ENCODE peak calls at places on chromosome 16, in four cellular contexts. One of them, this sample, is unnamed.

GRCh38 chr16:88461291-88462269 is 8.5 kb downstream of the ZFPM1 start:
- DNase-seq in NCI-H1930: no peak
- DNase-seq in AG10803: no peak
- DNase-seq in renal cortical epithelial cell: no peak
- DNase-seq in this sample: peak; percentile 56

GRCh38 chr16:4506450-4506849 is 30.3 kb downstream of the HMOX2 start:
- DNase-seq in NCI-H1930: peak; percentile 33
- DNase-seq in AG10803: peak; percentile 85
- DNase-seq in renal cortical epithelial cell: peak; percentile 77
- DNase-seq in this sample: peak; percentile 61

GRCh38 chr16:84730406-84731106 is 30.8 kb downstream of the USP10 start:
- DNase-seq in NCI-H1930: no peak
- DNase-seq in AG10803: peak; percentile 91
- DNase-seq in renal cortical epithelial cell: peak; percentile 94
- DNase-seq in this sample: no peak

GRCh38 chr16:86823895-86824671 is 245.7 kb downstream of the FOXL1 start:
- DNase-seq in NCI-H1930: no peak
- DNase-seq in AG10803: peak; percentile 7
- DNase-seq in renal cortical epithelial cell: peak; percentile 48
- DNase-seq in this sample: no peak

GRCh38 chr16:11715246-11715947 is 27.3 kb downstream of the TXNDC11 start:
- DNase-seq in NCI-H1930: no peak
- DNase-seq in AG10803: no peak
- DNase-seq in renal cortical epithelial cell: no peak
- DNase-seq in this sample: no peak

GRCh38 chr16:31528726-31529397 is 1.2 kb downstream of the AHSP start:
- DNase-seq in NCI-H1930: no peak
- DNase-seq in AG10803: peak; percentile 68
- DNase-seq in renal cortical epithelial cell: peak; percentile 1
- DNase-seq in this sample: no peak

GRCh38 chr16:17301593-17302135 is 169.1 kb downstream of the XYLT1 start:
- DNase-seq in NCI-H1930: no peak
- DNase-seq in AG10803: no peak
- DNase-seq in renal cortical epithelial cell: no peak
- DNase-seq in this sample: no peak

GRCh38 chr16:16185095-16185494 is 38.2 kb downstream of the ABCC6 start:
- DNase-seq in NCI-H1930: no peak
- DNase-seq in AG10803: no peak
- DNase-seq in renal cortical epithelial cell: no peak
- DNase-seq in this sample: no peak

GRCh38 chr16:89893642-89894548 is 20.5 kb downstream of the TCF25 start:
- DNase-seq in NCI-H1930: no peak
- DNase-seq in AG10803: no peak
- DNase-seq in renal cortical epithelial cell: no peak
- DNase-seq in this sample: no peak

GRCh38 chr16:81633680-81634379 is 145.3 kb upstream of the PLCG2 start:
- DNase-seq in NCI-H1930: no peak
- DNase-seq in AG10803: no peak
- DNase-seq in renal cortical epithelial cell: no peak
- DNase-seq in this sample: no peak

GRCh38 chr16:75251280-75252048 is at the start of gene BCAR1:
- DNase-seq in NCI-H1930: peak; percentile 65
- DNase-seq in AG10803: peak; percentile 92
- DNase-seq in renal cortical epithelial cell: peak; percentile 61
- DNase-seq in this sample: no peak

GRCh38 chr16:12067714-12068401 is 91.3 kb downstream of the SNX29 start:
- DNase-seq in NCI-H1930: peak; percentile 32
- DNase-seq in AG10803: peak; percentile 81
- DNase-seq in renal cortical epithelial cell: peak; percentile 78
- DNase-seq in this sample: peak; percentile 40

GRCh38 chr16:52861614-52862022 is 191.1 kb downstream of the CHD9NB start:
- DNase-seq in NCI-H1930: no peak
- DNase-seq in AG10803: no peak
- DNase-seq in renal cortical epithelial cell: peak; percentile 60
- DNase-seq in this sample: peak; percentile 15

GRCh38 chr16:15572329-15573001 is 70.5 kb downstream of the MARF1 start:
- DNase-seq in NCI-H1930: no peak
- DNase-seq in AG10803: peak; percentile 93
- DNase-seq in renal cortical epithelial cell: peak; percentile 41
- DNase-seq in this sample: no peak

GRCh38 chr16:66444049-66444481 is 17.0 kb downstream of the BEAN1 start:
- DNase-seq in NCI-H1930: no peak
- DNase-seq in AG10803: no peak
- DNase-seq in renal cortical epithelial cell: no peak
- DNase-seq in this sample: no peak

GRCh38 chr16:10922328-10923145 is 19.7 kb downstream of the DEXI start:
- DNase-seq in NCI-H1930: no peak
- DNase-seq in AG10803: peak; percentile 64
- DNase-seq in renal cortical epithelial cell: peak; percentile 78
- DNase-seq in this sample: no peak

GRCh38 chr16:14672403-14672971 is 21.6 kb downstream of the PLA2G10 start:
- DNase-seq in NCI-H1930: no peak
- DNase-seq in AG10803: no peak
- DNase-seq in renal cortical epithelial cell: peak; percentile 60
- DNase-seq in this sample: no peak

GRCh38 chr16:67277999-67278772 is 1.1 kb upstream of the PLEKHG4 start:
- DNase-seq in NCI-H1930: no peak
- DNase-seq in AG10803: peak; percentile 84
- DNase-seq in renal cortical epithelial cell: peak; percentile 64
- DNase-seq in this sample: no peak

GRCh38 chr16:86389566-86390328 is 120.6 kb upstream of the FOXF1 start:
- DNase-seq in NCI-H1930: no peak
- DNase-seq in AG10803: peak; percentile 65
- DNase-seq in renal cortical epithelial cell: no peak
- DNase-seq in this sample: no peak

GRCh38 chr16:3542153-3542550 is 35.1 kb downstream of the NLRC3 start:
- DNase-seq in NCI-H1930: no peak
- DNase-seq in AG10803: no peak
- DNase-seq in renal cortical epithelial cell: no peak
- DNase-seq in this sample: no peak

GRCh38 chr16:27195941-27196595 is 7.3 kb upstream of the KDM8 start:
- DNase-seq in NCI-H1930: no peak
- DNase-seq in AG10803: no peak
- DNase-seq in renal cortical epithelial cell: no peak
- DNase-seq in this sample: no peak

GRCh38 chr16:12211870-12212690 is 235.5 kb downstream of the SNX29 start:
- DNase-seq in NCI-H1930: no peak
- DNase-seq in AG10803: no peak
- DNase-seq in renal cortical epithelial cell: peak; percentile 61
- DNase-seq in this sample: no peak

GRCh38 chr16:29757950-29758466 is 12.2 kb upstream of the C16orf54 start:
- DNase-seq in NCI-H1930: no peak
- DNase-seq in AG10803: peak; percentile 46
- DNase-seq in renal cortical epithelial cell: peak; percentile 67
- DNase-seq in this sample: no peak